ENCODE peak calls at places on chromosome 11, in four cellular contexts. O, C, J and A are unnamed samples.
A peak's percentile ranks its signal among the peaks of the same experiment; 100 is the strongest.

GRCh38 chr11:43367382-43368178 is 8.9 kb downstream of the TTC17 start:
- DNase-seq in O (no peak), C (no peak), J (peak; percentile 14), A (peak; percentile 9)

GRCh38 chr11:85137597-85137996 is 489.5 kb downstream of the DLG2 start:
- DNase-seq in C (no peak), O (no peak), J (no peak), A (no peak)

GRCh38 chr11:121716060-121716459 is 263.3 kb upstream of the SORL1-AS1 start:
- DNase-seq in O (peak; percentile 80), J (peak; percentile 24), C (no peak), A (peak; percentile 8)

GRCh38 chr11:112542479-112542878 is 281.8 kb upstream of the PLET1 start:
- DNase-seq in J (no peak), C (no peak), O (no peak), A (no peak)

GRCh38 chr11:86081465-86081864 is 12.6 kb upstream of the PICALM start:
- DNase-seq in C (no peak), O (no peak), J (no peak), A (no peak)

GRCh38 chr11:67498544-67498972 is 6.6 kb downstream of the PITPNM1 start:
- DNase-seq in J (no peak), C (no peak), O (no peak), A (no peak)

GRCh38 chr11:10669258-10670033 is 24.1 kb downstream of the IRAG1 start:
- DNase-seq in J (peak; percentile 45), O (peak; percentile 85), C (no peak), A (no peak)

GRCh38 chr11:107741044-107741823 is 29.4 kb upstream of the SLN start:
- DNase-seq in O (peak; percentile 13), C (no peak), J (peak; percentile 59), A (peak; percentile 57)

GRCh38 chr11:130550160-130550559 is 101.7 kb downstream of the ADAMTS15 start:
- DNase-seq in C (no peak), J (no peak), O (no peak), A (no peak)

GRCh38 chr11:134366279-134366678 is 34.5 kb downstream of the GLB1L2 start:
- DNase-seq in O (no peak), C (peak; percentile 7), J (no peak), A (no peak)

DNA sequence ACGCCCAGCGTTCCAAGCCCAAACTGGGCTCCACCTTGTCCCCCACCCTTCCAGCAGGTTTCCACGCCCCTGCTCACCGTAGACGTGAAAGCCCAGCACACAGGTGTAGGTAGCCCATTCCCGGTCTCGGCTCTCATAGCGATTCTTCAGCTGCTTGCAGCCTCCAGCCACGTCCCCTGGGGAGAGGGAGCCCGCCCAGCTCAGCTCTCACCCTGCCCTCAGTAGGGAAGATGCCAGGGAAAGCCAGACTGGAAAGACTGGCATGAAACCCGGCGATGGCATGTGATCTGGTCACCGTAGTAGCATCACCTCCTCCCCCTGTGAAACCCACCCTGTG is 1.4 kb upstream of the MTA2 start:
- DNase-seq in C (no peak), J (no peak), O (no peak), A (no peak)
- H3K4me3 ChIP-seq in C (peak overlapping the region; percentile 97), J (no peak overlapping the region), O (peak overlapping the region; percentile 55), A (no peak overlapping the region)

DNA sequence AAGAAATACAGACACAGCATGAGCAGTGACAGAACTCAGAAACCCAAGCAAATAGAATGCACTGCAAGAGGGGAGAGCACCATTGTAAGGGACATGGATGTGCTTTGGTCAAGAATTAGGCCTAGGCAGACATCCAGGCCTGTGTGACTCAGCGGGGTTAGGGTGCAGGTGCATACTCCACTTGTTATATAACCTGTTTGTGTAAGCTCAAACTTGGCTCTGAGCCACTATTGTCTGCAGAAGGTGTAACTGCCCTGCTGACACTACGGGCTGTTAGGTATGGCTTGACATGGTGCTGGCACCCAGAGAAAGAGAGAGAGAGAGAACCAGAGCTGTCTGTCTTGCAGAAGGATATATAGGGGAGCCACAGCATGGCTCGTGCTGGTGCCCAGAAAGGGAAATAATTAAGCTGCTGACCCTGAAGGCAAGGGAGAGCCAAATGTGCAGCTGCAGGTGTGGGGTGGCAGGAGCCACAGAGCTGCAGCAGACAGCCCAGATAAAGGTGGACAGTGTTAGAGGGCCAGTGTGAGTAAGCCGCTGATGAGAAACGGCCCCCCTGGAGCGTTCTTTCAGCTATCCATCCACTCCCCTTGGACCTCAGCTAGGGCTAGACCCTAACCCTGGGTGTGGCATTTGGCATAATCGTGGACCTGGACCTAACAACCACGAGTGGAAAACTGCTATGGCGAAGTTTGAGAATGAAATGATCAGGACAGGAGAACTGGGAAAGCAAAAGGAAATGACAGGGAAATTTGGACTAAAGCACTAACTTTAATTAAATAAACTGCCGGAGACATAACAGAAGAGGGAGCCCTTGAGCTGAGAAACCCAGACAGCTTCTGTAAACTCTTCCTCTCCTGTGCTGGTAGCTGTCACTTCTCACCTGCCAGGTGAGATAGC is 253.0 kb upstream of the CCDC179 start:
- DNase-seq in J (peak; percentile 66), O (peak; percentile 33), C (no peak), A (peak; percentile 65)
- TF ChIP-seq CTCF in J (peak; percentile 55), O (peak; percentile 66), C (peak; percentile 51), A (peak; percentile 67)

GRCh38 chr11:94129505-94130335 is 1.1 kb downstream of the PANX1 start:
- DNase-seq in C (no peak), O (peak; percentile 35), J (peak; percentile 40), A (peak; percentile 38)

GRCh38 chr11:94128746-94129504 is at the start of gene PANX1:
- DNase-seq in C (peak; percentile 77), O (peak; percentile 79), J (peak; percentile 84), A (peak; percentile 82)

GRCh38 chr11:94125408-94126120 is 3.1 kb upstream of the PANX1 start:
- DNase-seq in O (peak; percentile 75), J (no peak), C (no peak), A (no peak)

GRCh38 chr11:94128171-94128745 is 383 bp upstream of the PANX1 start:
- DNase-seq in C (peak; percentile 51), O (no peak), J (no peak), A (no peak)

GRCh38 chr11:94127632-94128031 is 1.0 kb upstream of the PANX1 start:
- DNase-seq in O (no peak), J (no peak), C (no peak), A (no peak)
- H3K4me3 ChIP-seq in O (peak overlapping the region; percentile 92), J (peak overlapping the region; percentile 87), C (no peak overlapping the region), A (peak overlapping the region; percentile 78)

DNA sequence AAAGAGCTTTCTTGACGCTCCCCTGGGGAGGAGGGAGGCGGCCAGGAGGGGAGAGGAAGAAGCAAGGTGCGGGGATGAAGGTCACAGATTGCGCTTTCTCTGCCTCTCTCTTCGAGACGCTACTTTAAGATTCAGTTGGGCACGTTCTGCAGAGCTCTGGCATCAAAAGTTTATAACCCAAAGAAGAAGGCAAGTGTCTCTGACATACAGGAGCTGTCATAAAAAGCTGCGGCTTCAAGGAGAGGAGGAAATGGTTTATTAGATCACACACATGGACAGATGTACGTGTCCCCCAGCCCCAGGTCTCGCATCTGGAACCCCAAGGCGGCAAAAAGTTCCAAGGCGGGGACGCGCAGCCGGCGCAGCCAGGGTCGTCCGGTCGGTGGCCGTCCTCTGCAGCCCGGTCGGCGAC is 589.0 kb downstream of the OPCML start:
- DNase-seq in C (no peak), O (peak; percentile 13), J (peak; percentile 7), A (no peak)
- TF ChIP-seq CTCF in C (no peak), O (no peak), J (no peak), A (no peak)

GRCh38 chr11:6647836-6648235 is 7.8 kb downstream of the DCHS1 start:
- DNase-seq in C (no peak), O (no peak), J (no peak), A (no peak)

GRCh38 chr11:6647282-6647679 is 8.3 kb downstream of the DCHS1 start:
- DNase-seq in C (no peak), J (peak; percentile 48), O (peak; percentile 76), A (peak; percentile 52)

GRCh38 chr11:6646040-6646439 is 9.6 kb downstream of the DCHS1 start:
- DNase-seq in J (peak; percentile 88), C (no peak), O (peak; percentile 86), A (peak; percentile 64)

GRCh38 chr11:6648505-6648904 is 7.1 kb downstream of the DCHS1 start:
- DNase-seq in O (no peak), C (no peak), J (no peak), A (no peak)

DNA sequence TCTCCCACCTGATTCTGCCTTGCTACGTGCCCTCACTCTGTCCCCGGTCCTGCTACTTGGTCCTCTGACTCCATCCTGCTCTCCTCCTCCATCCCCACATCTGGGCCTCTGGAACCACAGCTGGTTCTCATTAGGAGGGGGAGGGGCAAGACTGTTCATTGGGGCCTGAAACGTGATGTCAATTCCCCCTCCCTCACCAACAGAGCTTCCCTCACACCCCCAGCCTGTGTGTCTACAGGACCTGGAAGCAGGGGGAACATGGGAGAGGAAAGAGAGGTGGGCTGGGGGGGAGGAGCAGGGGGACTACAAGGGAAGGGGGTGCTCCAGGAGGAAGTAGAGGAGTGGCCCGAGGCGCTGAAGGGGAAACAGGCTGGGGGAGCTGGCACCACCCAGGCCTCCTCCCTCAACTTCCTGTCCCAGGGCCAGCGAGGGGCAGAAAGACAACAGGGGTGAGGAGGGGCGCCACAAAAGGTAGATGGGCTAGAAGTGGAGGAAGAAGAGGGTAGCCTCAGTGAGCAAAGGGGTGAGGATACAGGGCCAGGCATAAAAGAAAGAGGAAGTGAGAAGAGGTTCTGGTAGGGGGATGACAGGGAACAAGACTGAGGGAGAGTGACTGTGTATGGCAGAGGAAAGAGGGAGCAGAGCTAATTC is 8.9 kb downstream of the DCHS1 start:
- DNase-seq in J (peak; percentile 54), O (peak; percentile 84), C (no peak), A (peak; percentile 44)
- H3K4me3 ChIP-seq in J (no peak overlapping the region), O (peak overlapping the region; percentile 48), C (no peak overlapping the region), A (no peak overlapping the region)

GRCh38 chr11:24781288-24781687 is 284.4 kb downstream of the LUZP2 start:
- DNase-seq in O (no peak), C (no peak), J (no peak), A (no peak)
- TF ChIP-seq CTCF in O (no peak), C (no peak), J (no peak), A (no peak)

GRCh38 chr11:27722945-27723344 is 22.7 kb upstream of the BDNF start:
- DNase-seq in J (no peak), O (peak; percentile 24), C (no peak), A (no peak)
- H3K4me3 ChIP-seq in J (peak overlapping the region; percentile 55), O (peak overlapping the region; percentile 74), C (peak overlapping the region; percentile 35), A (peak overlapping the region; percentile 55)

DNA sequence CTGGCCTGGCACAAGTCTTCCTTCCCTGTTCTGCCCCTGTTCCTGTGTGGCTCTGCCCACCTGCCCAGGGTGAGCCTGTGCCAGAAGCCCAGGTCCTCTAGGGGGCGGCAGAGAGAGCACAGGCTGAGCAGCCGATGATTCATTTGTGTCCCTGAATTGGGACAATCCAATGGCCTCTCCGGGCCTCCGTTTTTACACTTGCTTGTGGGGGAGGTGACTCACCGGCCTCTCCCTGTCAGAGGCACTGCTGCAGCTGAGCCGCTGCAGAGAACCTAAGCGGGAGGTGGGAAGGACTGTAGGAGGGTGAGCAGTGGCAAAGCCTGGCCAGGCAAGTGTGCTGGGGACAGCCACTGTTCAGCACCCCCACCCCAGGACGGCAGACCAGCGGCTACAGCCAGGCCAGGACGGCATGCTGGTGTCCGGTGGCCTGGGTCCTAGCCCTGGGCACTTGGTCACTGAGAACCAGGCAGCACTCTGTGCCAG is 65.2 kb upstream of the LMO1 start:
- DNase-seq in C (peak; percentile 91), J (peak; percentile 90), O (peak; percentile 67), A (peak; percentile 75)
- TF ChIP-seq CTCF in C (peak; percentile 76), J (peak; percentile 94), O (peak; percentile 64), A (peak; percentile 84)